ENCODE peak calls at places on chromosome 5, in seven cellular contexts. One of them, this sample, is unnamed.

GRCh38 chr5:10604975-10605374 is 41.1 kb downstream of the ANKRD33B start:
- DNase-seq in IMR-90: no peak
- DNase-seq in H1: no peak
- DNase-seq in H9: no peak
- DNase-seq in mesenchymal stem cell: no peak
- DNase-seq in neuronal stem cell: no peak
- DNase-seq in trophoblast cell: no peak
- DNase-seq in this sample: no peak

GRCh38 chr5:1208743-1209551 is 7.6 kb downstream of the SLC6A19 start:
- DNase-seq in IMR-90: no peak
- DNase-seq in H1: no peak
- DNase-seq in H9: no peak
- DNase-seq in mesenchymal stem cell: peak
- DNase-seq in neuronal stem cell: peak
- DNase-seq in trophoblast cell: peak
- DNase-seq in this sample: no peak

GRCh38 chr5:116673453-116673852 is 98.8 kb upstream of the SEMA6A start:
- DNase-seq in IMR-90: no peak
- DNase-seq in H1: no peak
- DNase-seq in H9: no peak
- DNase-seq in mesenchymal stem cell: no peak
- DNase-seq in neuronal stem cell: no peak
- DNase-seq in trophoblast cell: no peak
- DNase-seq in this sample: no peak

GRCh38 chr5:7377761-7378160 is 18.2 kb upstream of the ADCY2 start:
- DNase-seq in IMR-90: no peak
- DNase-seq in H1: no peak
- DNase-seq in H9: no peak
- DNase-seq in mesenchymal stem cell: no peak
- DNase-seq in neuronal stem cell: no peak
- DNase-seq in trophoblast cell: no peak
- DNase-seq in this sample: no peak

GRCh38 chr5:41275813-41276512 is 62.6 kb upstream of the C6 start:
- DNase-seq in IMR-90: no peak
- DNase-seq in H1: no peak
- DNase-seq in H9: no peak
- DNase-seq in mesenchymal stem cell: no peak
- DNase-seq in neuronal stem cell: no peak
- DNase-seq in trophoblast cell: no peak
- DNase-seq in this sample: no peak

GRCh38 chr5:59863777-59864176 is 29.7 kb downstream of the PDE4D start:
- DNase-seq in IMR-90: peak
- DNase-seq in H1: no peak
- DNase-seq in H9: no peak
- DNase-seq in mesenchymal stem cell: peak
- DNase-seq in neuronal stem cell: no peak
- DNase-seq in trophoblast cell: no peak
- DNase-seq in this sample: no peak

GRCh38 chr5:159105318-159106053 is 5.8 kb upstream of the EBF1 start:
- DNase-seq in IMR-90: no peak
- DNase-seq in H1: peak
- DNase-seq in H9: peak
- DNase-seq in mesenchymal stem cell: no peak
- DNase-seq in neuronal stem cell: peak
- DNase-seq in trophoblast cell: no peak
- DNase-seq in this sample: peak

GRCh38 chr5:54234304-54234938 is 76.0 kb downstream of the ARL15 start:
- DNase-seq in IMR-90: peak
- DNase-seq in H1: no peak
- DNase-seq in H9: no peak
- DNase-seq in mesenchymal stem cell: peak
- DNase-seq in neuronal stem cell: no peak
- DNase-seq in trophoblast cell: peak
- DNase-seq in this sample: peak

GRCh38 chr5:170635706-170636105 is 131.9 kb downstream of the KCNIP1 start:
- DNase-seq in IMR-90: no peak
- DNase-seq in H1: no peak
- DNase-seq in H9: peak
- DNase-seq in mesenchymal stem cell: no peak
- DNase-seq in neuronal stem cell: no peak
- DNase-seq in trophoblast cell: no peak
- DNase-seq in this sample: no peak

GRCh38 chr5:58887721-58888409 is 305.0 kb downstream of the RAB3C start:
- DNase-seq in IMR-90: peak
- DNase-seq in H1: no peak
- DNase-seq in H9: no peak
- DNase-seq in mesenchymal stem cell: peak
- DNase-seq in neuronal stem cell: no peak
- DNase-seq in trophoblast cell: no peak
- DNase-seq in this sample: peak

GRCh38 chr5:66744040-66744439 is 147.8 kb downstream of the MAST4 start:
- DNase-seq in IMR-90: peak
- DNase-seq in H1: no peak
- DNase-seq in H9: no peak
- DNase-seq in mesenchymal stem cell: peak
- DNase-seq in neuronal stem cell: no peak
- DNase-seq in trophoblast cell: peak
- DNase-seq in this sample: peak

GRCh38 chr5:103059525-103059924 is 60.4 kb downstream of the GIN1 start:
- DNase-seq in IMR-90: no peak
- DNase-seq in H1: no peak
- DNase-seq in H9: no peak
- DNase-seq in mesenchymal stem cell: no peak
- DNase-seq in neuronal stem cell: no peak
- DNase-seq in trophoblast cell: no peak
- DNase-seq in this sample: no peak

DNA sequence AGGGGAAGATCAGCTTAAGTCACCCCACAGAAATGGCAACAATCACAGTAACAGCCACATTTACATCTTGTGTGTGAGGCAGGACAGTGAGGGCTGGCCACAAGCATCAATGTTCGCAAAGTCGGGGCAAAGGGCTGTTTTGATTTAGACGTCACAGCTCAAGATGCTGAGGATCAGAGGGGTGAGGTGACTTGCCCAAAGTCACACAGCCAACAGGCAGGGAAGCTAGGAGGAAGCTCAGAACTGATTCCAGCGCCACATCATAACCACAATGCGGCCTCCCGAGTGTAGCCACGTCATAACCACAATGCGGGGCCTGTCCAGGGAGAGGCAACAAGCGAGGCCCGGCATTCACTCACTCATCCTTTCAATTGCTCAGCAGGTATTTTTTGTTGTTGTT is 14.3 kb downstream of the STK10 start:
- DNase-seq in IMR-90: peak
- DNase-seq in H1: no peak
- DNase-seq in H9: no peak
- DNase-seq in mesenchymal stem cell: peak
- DNase-seq in neuronal stem cell: no peak
- DNase-seq in trophoblast cell: peak
- DNase-seq in this sample: no peak
- H3K9ac ChIP-seq in IMR-90: no peak
- H3K9ac ChIP-seq in H1: no peak
- H3K9ac ChIP-seq in H9: no peak
- H3K9ac ChIP-seq in mesenchymal stem cell: no peak
- H3K9ac ChIP-seq in neuronal stem cell: no peak
- H3K9ac ChIP-seq in trophoblast cell: no peak
- H3K9ac ChIP-seq in this sample: no peak

DNA sequence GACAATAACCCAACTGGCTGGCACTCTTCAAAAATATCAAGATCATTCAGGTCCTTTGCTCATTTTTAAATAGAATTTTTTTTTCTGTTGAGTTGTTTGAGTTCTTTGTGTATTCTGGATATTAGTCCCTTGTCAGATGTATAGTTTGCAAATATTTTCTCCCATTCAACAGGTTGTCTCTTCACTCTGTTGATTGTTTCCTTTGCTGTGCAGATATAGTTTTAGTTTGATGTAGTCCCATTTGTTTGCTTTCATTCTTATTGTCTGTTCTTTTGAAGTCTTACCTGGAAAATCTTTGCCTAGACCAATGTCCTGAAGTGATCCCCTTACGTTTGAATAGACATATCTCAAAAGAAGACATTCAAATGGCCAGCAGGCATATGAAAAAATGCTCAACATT is 22.8 kb downstream of the PTTG1 start:
- DNase-seq in IMR-90: no peak
- DNase-seq in H1: no peak
- DNase-seq in H9: no peak
- DNase-seq in mesenchymal stem cell: no peak
- DNase-seq in neuronal stem cell: no peak
- DNase-seq in trophoblast cell: no peak
- DNase-seq in this sample: no peak
- H3K18ac ChIP-seq in IMR-90: no peak
- H3K18ac ChIP-seq in H1: no peak
- H3K18ac ChIP-seq in H9: no peak
- H3K18ac ChIP-seq in mesenchymal stem cell: no peak
- H3K18ac ChIP-seq in neuronal stem cell: no peak
- H3K18ac ChIP-seq in trophoblast cell: no peak
- H3K18ac ChIP-seq in this sample: no peak

GRCh38 chr5:113050606-113051391 is 74.2 kb downstream of the DCP2 start:
- DNase-seq in IMR-90: peak
- DNase-seq in H1: no peak
- DNase-seq in H9: no peak
- DNase-seq in mesenchymal stem cell: peak
- DNase-seq in neuronal stem cell: no peak
- DNase-seq in trophoblast cell: peak
- DNase-seq in this sample: no peak

GRCh38 chr5:113048931-113049330 is 72.3 kb downstream of the DCP2 start:
- DNase-seq in IMR-90: no peak
- DNase-seq in H1: no peak
- DNase-seq in H9: no peak
- DNase-seq in mesenchymal stem cell: no peak
- DNase-seq in neuronal stem cell: no peak
- DNase-seq in trophoblast cell: no peak
- DNase-seq in this sample: no peak

GRCh38 chr5:113047234-113047633 is 70.6 kb downstream of the DCP2 start:
- DNase-seq in IMR-90: no peak
- DNase-seq in H1: no peak
- DNase-seq in H9: no peak
- DNase-seq in mesenchymal stem cell: no peak
- DNase-seq in neuronal stem cell: no peak
- DNase-seq in trophoblast cell: peak
- DNase-seq in this sample: no peak

GRCh38 chr5:113044776-113045175 is 68.2 kb downstream of the DCP2 start:
- DNase-seq in IMR-90: no peak
- DNase-seq in H1: no peak
- DNase-seq in H9: no peak
- DNase-seq in mesenchymal stem cell: no peak
- DNase-seq in neuronal stem cell: no peak
- DNase-seq in trophoblast cell: no peak
- DNase-seq in this sample: no peak

DNA sequence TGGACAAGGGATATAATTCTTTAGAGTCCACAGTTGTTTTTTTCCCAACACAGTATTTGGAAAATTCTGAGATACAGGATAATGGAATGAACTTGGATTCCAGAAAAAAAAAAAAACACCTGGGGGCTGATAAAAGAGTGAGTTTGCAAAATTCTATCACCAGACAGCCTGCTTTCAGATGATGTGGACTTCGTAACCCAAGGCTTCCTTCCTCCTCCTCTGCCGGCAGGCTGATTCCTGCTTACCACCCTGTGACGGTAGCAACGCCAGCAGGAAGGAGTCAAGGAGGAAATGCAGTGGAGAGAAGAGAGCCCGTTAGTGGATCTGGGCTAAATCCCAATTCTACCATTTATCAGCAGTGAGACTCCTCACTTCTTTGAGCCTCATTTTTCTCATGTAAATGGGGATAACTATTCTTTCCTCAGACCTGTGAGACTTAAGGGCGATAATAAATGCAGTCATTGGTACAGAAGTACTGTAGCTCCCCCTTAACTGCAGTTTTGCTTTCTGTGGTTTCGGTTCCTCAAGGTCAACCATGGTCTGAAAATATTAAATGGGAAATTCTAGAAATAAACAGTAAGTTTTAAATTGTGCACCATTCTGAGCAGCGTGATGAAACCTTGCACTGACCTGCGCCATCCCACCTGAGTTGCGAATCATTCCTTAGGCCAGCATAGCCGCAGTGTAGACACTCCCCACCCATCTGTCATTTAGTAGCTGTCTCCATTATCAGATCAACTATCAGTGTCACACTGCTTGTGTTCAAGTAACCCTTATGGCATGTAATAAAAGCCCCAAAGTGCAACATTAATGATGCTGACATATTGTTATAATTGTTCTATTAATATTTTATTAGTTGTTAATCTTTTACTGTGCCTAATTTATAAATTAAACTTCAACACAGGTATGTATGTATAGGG is 71.4 kb downstream of the DCP2 start:
- DNase-seq in IMR-90: no peak
- DNase-seq in H1: no peak
- DNase-seq in H9: no peak
- DNase-seq in mesenchymal stem cell: no peak
- DNase-seq in neuronal stem cell: no peak
- DNase-seq in trophoblast cell: peak
- DNase-seq in this sample: no peak
- H3K9ac ChIP-seq in IMR-90: no peak
- H3K9ac ChIP-seq in H1: no peak
- H3K9ac ChIP-seq in H9: no peak
- H3K9ac ChIP-seq in mesenchymal stem cell: no peak
- H3K9ac ChIP-seq in neuronal stem cell: no peak
- H3K9ac ChIP-seq in trophoblast cell: no peak
- H3K9ac ChIP-seq in this sample: no peak

GRCh38 chr5:23445573-23445972 is 61.8 kb upstream of the PRDM9 start:
- DNase-seq in IMR-90: no peak
- DNase-seq in H1: no peak
- DNase-seq in H9: no peak
- DNase-seq in mesenchymal stem cell: peak
- DNase-seq in neuronal stem cell: no peak
- DNase-seq in trophoblast cell: no peak
- DNase-seq in this sample: no peak

GRCh38 chr5:23450187-23450586 is 57.2 kb upstream of the PRDM9 start:
- DNase-seq in IMR-90: no peak
- DNase-seq in H1: no peak
- DNase-seq in H9: no peak
- DNase-seq in mesenchymal stem cell: no peak
- DNase-seq in neuronal stem cell: no peak
- DNase-seq in trophoblast cell: no peak
- DNase-seq in this sample: no peak

GRCh38 chr5:23446436-23446835 is 61.0 kb upstream of the PRDM9 start:
- DNase-seq in IMR-90: no peak
- DNase-seq in H1: no peak
- DNase-seq in H9: no peak
- DNase-seq in mesenchymal stem cell: peak
- DNase-seq in neuronal stem cell: no peak
- DNase-seq in trophoblast cell: no peak
- DNase-seq in this sample: no peak

GRCh38 chr5:23448627-23449026 is 58.8 kb upstream of the PRDM9 start:
- DNase-seq in IMR-90: no peak
- DNase-seq in H1: no peak
- DNase-seq in H9: no peak
- DNase-seq in mesenchymal stem cell: no peak
- DNase-seq in neuronal stem cell: no peak
- DNase-seq in trophoblast cell: no peak
- DNase-seq in this sample: no peak

DNA sequence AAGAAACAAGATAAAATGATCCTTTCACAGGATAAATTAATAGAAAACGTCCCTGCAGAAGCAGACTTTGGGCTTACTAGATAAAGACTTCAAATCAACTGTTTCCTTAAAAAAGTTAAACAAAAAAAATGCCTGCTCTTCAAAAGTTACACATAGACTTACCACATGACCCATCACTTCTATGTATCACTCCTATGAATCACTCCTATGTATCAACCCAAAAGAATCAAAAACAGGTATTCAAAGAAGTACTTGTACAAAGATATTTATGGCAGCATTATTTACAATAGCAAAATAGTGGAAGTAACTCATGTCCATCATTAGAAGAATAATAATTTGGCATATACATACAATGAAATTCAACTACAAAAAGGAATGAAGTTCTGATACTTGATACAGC is 56.3 kb upstream of the PRDM9 start:
- DNase-seq in IMR-90: no peak
- DNase-seq in H1: no peak
- DNase-seq in H9: no peak
- DNase-seq in mesenchymal stem cell: no peak
- DNase-seq in neuronal stem cell: no peak
- DNase-seq in trophoblast cell: no peak
- DNase-seq in this sample: no peak
- H3K18ac ChIP-seq in IMR-90: no peak
- H3K18ac ChIP-seq in H1: no peak
- H3K18ac ChIP-seq in H9: no peak
- H3K18ac ChIP-seq in mesenchymal stem cell: no peak
- H3K18ac ChIP-seq in neuronal stem cell: no peak
- H3K18ac ChIP-seq in trophoblast cell: no peak
- H3K18ac ChIP-seq in this sample: no peak